ENCODE peak calls at places on chromosomes 11 and 22, in six cellular contexts. V, U, L, P, D and R are unnamed samples.
A peak's percentile ranks its signal among the peaks of the same experiment; 100 is the strongest.

GRCh38 chr22:43827926-43828710 is 16.0 kb upstream of the EFCAB6 start:
- DNase-seq in D (no peak), V (no peak), P (peak; percentile 41), U (no peak), L (no peak), R (peak; percentile 57)

GRCh38 chr11:47645500-47645899 is 3.1 kb upstream of the MTCH2 start:
- DNase-seq in V (no peak), U (no peak), P (no peak), L (no peak), D (no peak), R (peak; percentile 5)

GRCh38 chr11:3115321-3115720 is 49.8 kb downstream of the OSBPL5 start:
- DNase-seq in P (no peak), D (no peak), U (no peak), V (no peak), L (no peak), R (no peak)

GRCh38 chr11:108019870-108020540 is 11.3 kb downstream of the CUL5 start:
- DNase-seq in V (no peak), U (no peak), D (no peak), P (no peak), L (no peak), R (no peak)

GRCh38 chr22:27019827-27020226 is 362.4 kb downstream of the MIAT start:
- DNase-seq in U (no peak), D (no peak), P (no peak), V (no peak), L (no peak), R (no peak)

GRCh38 chr11:79237676-79238075 is 203.2 kb downstream of the TENM4 start:
- DNase-seq in P (no peak), L (peak; percentile 84), U (no peak), V (no peak), D (no peak), R (no peak)

GRCh38 chr11:123690490-123690889 is 36.1 kb upstream of the SCN3B start:
- DNase-seq in P (no peak), V (no peak), L (peak; percentile 70), D (peak; percentile 20), U (no peak), R (no peak)

GRCh38 chr22:43237280-43237679 is 50.3 kb upstream of the TTLL12 start:
- DNase-seq in D (no peak), P (no peak), V (no peak), U (no peak), L (no peak), R (no peak)

GRCh38 chr11:117197516-117198456 is 1.4 kb upstream of the TAGLN start:
- DNase-seq in P (no peak), V (peak; percentile 81), U (no peak), D (no peak), L (no peak), R (no peak)

GRCh38 chr11:88695701-88696414 is 358.3 kb upstream of the CTSC start:
- DNase-seq in V (no peak), L (no peak), D (no peak), U (no peak), P (no peak), R (no peak)

GRCh38 chr22:23478175-23478574 is 101.9 kb downstream of the IGLL1 start:
- DNase-seq in P (no peak), D (no peak), V (peak; percentile 23), U (no peak), L (no peak), R (no peak)

GRCh38 chr11:114195981-114196731 is 100.0 kb upstream of the NNMT start:
- DNase-seq in V (peak; percentile 40), D (no peak), P (no peak), U (no peak), L (peak; percentile 14), R (no peak)

GRCh38 chr11:30422389-30422788 is 99.5 kb downstream of the ARL14EP start:
- DNase-seq in U (no peak), P (no peak), D (no peak), L (no peak), V (no peak), R (no peak)

GRCh38 chr22:17430298-17430900 is 61.1 kb downstream of the CECR2 start:
- DNase-seq in P (no peak), V (no peak), D (no peak), U (no peak), L (no peak), R (no peak)

GRCh38 chr11:84022221-84022620 is 736.1 kb upstream of the CCDC90B start:
- DNase-seq in U (no peak), D (no peak), L (no peak), V (no peak), P (no peak), R (no peak)

GRCh38 chr22:23220485-23221350 is 40.4 kb downstream of the BCR start:
- DNase-seq in P (no peak), V (no peak), L (peak; percentile 28), U (no peak), D (no peak), R (no peak)

GRCh38 chr11:76614471-76615183 is 55.9 kb downstream of the LRRC32 start:
- DNase-seq in P (no peak), D (no peak), U (no peak), V (no peak), L (peak; percentile 71), R (peak; percentile 87)

GRCh38 chr11:45254070-45254469 is 32.1 kb downstream of the SYT13 start:
- DNase-seq in V (no peak), L (no peak), D (no peak), P (no peak), U (no peak), R (no peak)

GRCh38 chr22:29071261-29072045 is 1.4 kb upstream of the KREMEN1 start:
- DNase-seq in U (peak; percentile 23), P (no peak), D (no peak), V (peak; percentile 55), L (no peak), R (peak; percentile 86)

GRCh38 chr22:44003776-44004460 is 20.2 kb upstream of the PARVB start:
- DNase-seq in V (no peak), L (no peak), P (no peak), D (no peak), U (no peak), R (no peak)

GRCh38 chr22:38732251-38732815 is 23.5 kb downstream of the SUN2 start:
- DNase-seq in U (no peak), L (no peak), V (no peak), D (no peak), P (peak; percentile 25), R (no peak)

GRCh38 chr11:2289350-2289749 is 12.4 kb downstream of the C11orf21 start:
- DNase-seq in L (no peak), U (no peak), V (no peak), D (no peak), P (no peak), R (no peak)

GRCh38 chr11:126102436-126102894 is 39.8 kb upstream of the CDON start:
- DNase-seq in U (no peak), D (no peak), L (no peak), V (peak; percentile 78), P (no peak), R (no peak)

GRCh38 chr11:67996622-67997459 is 7.1 kb downstream of the UNC93B1 start:
- DNase-seq in V (peak; percentile 95), U (no peak), D (no peak), L (no peak), P (peak; percentile 66), R (peak; percentile 86)

GRCh38 chr22:44677299-44678244 is 24.4 kb upstream of the PRR5 start:
- DNase-seq in P (no peak), V (no peak), L (no peak), D (no peak), U (peak; percentile 77), R (no peak)

GRCh38 chr11:120239713-120240640 is at the start of gene POU2F3:
- DNase-seq in L (no peak), U (no peak), V (no peak), D (no peak), P (no peak), R (no peak)

GRCh38 chr11:71244116-71244815 is 8.1 kb downstream of the SHANK2 start:
- DNase-seq in V (no peak), L (peak; percentile 67), D (no peak), P (no peak), U (no peak), R (peak; percentile 73)

GRCh38 chr11:65973439-65974110 is 12.0 kb downstream of the SART1 start:
- DNase-seq in L (no peak), V (no peak), D (no peak), U (no peak), P (no peak), R (no peak)

GRCh38 chr11:127003260-127003981 is 2.9 kb upstream of the KIRREL3 start:
- DNase-seq in U (peak; percentile 24), V (no peak), P (no peak), L (peak; percentile 68), D (peak; percentile 75), R (no peak)

GRCh38 chr11:94048310-94048709 is 27.2 kb downstream of the HEPHL1 start:
- DNase-seq in U (no peak), P (no peak), D (no peak), L (no peak), V (no peak), R (no peak)

GRCh38 chr11:33214187-33214586 is 43.0 kb upstream of the HIPK3 start:
- DNase-seq in V (no peak), L (peak; percentile 15), D (peak; percentile 24), U (no peak), P (no peak), R (no peak)

GRCh38 chr11:22730319-22730718 is 63.9 kb downstream of the GAS2 start:
- DNase-seq in D (no peak), U (peak; percentile 7), P (no peak), L (no peak), V (peak; percentile 66), R (no peak)

GRCh38 chr22:49712195-49712791 is 115.4 kb downstream of the BRD1 start:
- DNase-seq in L (no peak), U (no peak), V (no peak), P (no peak), D (no peak), R (no peak)

GRCh38 chr11:72814831-72815618 is 814 bp downstream of the ATG16L2 start:
- DNase-seq in D (peak; percentile 72), L (peak; percentile 56), U (peak; percentile 52), P (peak; percentile 83), V (peak; percentile 69), R (no peak)

GRCh38 chr22:26835929-26836528 is 178.6 kb downstream of the MIAT start:
- DNase-seq in U (peak; percentile 3), P (peak; percentile 45), D (peak; percentile 43), V (peak; percentile 35), L (peak; percentile 48), R (no peak)

GRCh38 chr11:41461057-41461681 is 1.7 kb upstream of the LRRC4C start:
- DNase-seq in L (no peak), U (peak; percentile 0), V (peak; percentile 65), P (no peak), D (no peak), R (no peak)